ENCODE peak calls at places on chromosome 14, in ten cellular contexts. Y is heart right ventricle; M is tibial artery; F is GM12878; R is AG09309; G is transverse colon; T is RWPE1; P is CD8-positive, alpha-beta T cell; Z is cardiac muscle cell; E is pancreas. O is an unnamed sample.

GRCh38 chr14:71355324-71356201 is 448.3 kb downstream of the PCNX1 start:
- DNase-seq in Y (peak), M (peak), F (no peak), R (peak), G (no peak), T (peak), P (no peak), Z (peak), E (no peak), O (no peak)

GRCh38 chr14:20848316-20848954 is 42.8 kb upstream of the RNASE3 start:
- DNase-seq in Y (no peak), M (no peak), F (no peak), R (no peak), G (no peak), T (peak), P (no peak), Z (no peak), E (no peak), O (peak)

GRCh38 chr14:94971750-94972149 is 185.6 kb downstream of the DICER1 start:
- DNase-seq in Y (peak), M (peak), F (no peak), R (no peak), G (peak), T (no peak), P (no peak), Z (no peak), E (no peak), O (no peak)

GRCh38 chr14:92490239-92490959 is 23.2 kb upstream of the RIN3 start:
- DNase-seq in Y (peak), M (no peak), F (no peak), R (no peak), G (no peak), T (no peak), P (no peak), Z (no peak), E (no peak), O (no peak)

GRCh38 chr14:52551696-52552062 is 626 bp downstream of the TXNDC16 start:
- DNase-seq in Y (no peak), M (no peak), F (no peak), R (no peak), G (no peak), T (peak), P (no peak), Z (peak), E (no peak), O (no peak)

GRCh38 chr14:75201087-75201486 is 24.7 kb upstream of the TMED10 start:
- DNase-seq in Y (no peak), M (no peak), F (no peak), R (no peak), G (no peak), T (no peak), P (no peak), Z (no peak), E (no peak), O (no peak)

GRCh38 chr14:77641534-77642341 is 25.3 kb upstream of the SPTLC2 start:
- DNase-seq in Y (peak), M (peak), F (peak), R (no peak), G (peak), T (peak), P (peak), Z (no peak), E (peak), O (peak)

GRCh38 chr14:51575225-51576111 is 76.2 kb upstream of the FRMD6 start:
- DNase-seq in Y (peak), M (no peak), F (no peak), R (no peak), G (no peak), T (no peak), P (no peak), Z (no peak), E (no peak), O (no peak)

GRCh38 chr14:34461334-34462131 is 507 bp downstream of the SPTSSA start:
- DNase-seq in Y (peak), M (peak), F (no peak), R (no peak), G (peak), T (peak), P (no peak), Z (peak), E (peak), O (peak)

GRCh38 chr14:75645051-75645450 is 15.6 kb downstream of the ERG28 start:
- DNase-seq in Y (no peak), M (no peak), F (no peak), R (no peak), G (no peak), T (no peak), P (no peak), Z (no peak), E (no peak), O (no peak)

GRCh38 chr14:72518809-72519377 is 375.0 kb downstream of the DPF3 start:
- DNase-seq in Y (no peak), M (no peak), F (peak), R (no peak), G (no peak), T (no peak), P (peak), Z (no peak), E (no peak), O (no peak)

GRCh38 chr14:52885230-52885629 is 65.6 kb downstream of the FERMT2 start:
- DNase-seq in Y (no peak), M (no peak), F (no peak), R (peak), G (no peak), T (no peak), P (no peak), Z (no peak), E (no peak), O (no peak)

GRCh38 chr14:25108959-25109358 is 59.0 kb upstream of the STXBP6 start:
- DNase-seq in Y (no peak), M (no peak), F (no peak), R (no peak), G (peak), T (no peak), P (no peak), Z (peak), E (no peak), O (peak)

GRCh38 chr14:91636604-91637003 is 95.3 kb downstream of the CATSPERB start:
- DNase-seq in Y (no peak), M (no peak), F (no peak), R (no peak), G (no peak), T (no peak), P (no peak), Z (no peak), E (no peak), O (no peak)

GRCh38 chr14:96681826-96682225 is 115.4 kb upstream of the VRK1 start:
- DNase-seq in Y (no peak), M (no peak), F (no peak), R (no peak), G (no peak), T (no peak), P (no peak), Z (no peak), E (no peak), O (no peak)

GRCh38 chr14:73762375-73762822 is 48.2 kb upstream of the PNMA1 start:
- DNase-seq in Y (no peak), M (no peak), F (peak), R (no peak), G (peak), T (no peak), P (no peak), Z (no peak), E (no peak), O (no peak)

GRCh38 chr14:106606936-106607335 is 1080.6 kb downstream of the TMEM121 start:
- DNase-seq in Y (no peak), M (no peak), F (no peak), R (no peak), G (no peak), T (no peak), P (no peak), Z (no peak), E (no peak), O (no peak)

GRCh38 chr14:86462193-86462592 is 932.2 kb downstream of the FLRT2 start:
- DNase-seq in Y (no peak), M (no peak), F (no peak), R (no peak), G (no peak), T (no peak), P (no peak), Z (peak), E (no peak), O (peak)

GRCh38 chr14:25350802-25351201 is 300.9 kb upstream of the STXBP6 start:
- DNase-seq in Y (no peak), M (no peak), F (no peak), R (no peak), G (no peak), T (no peak), P (no peak), Z (no peak), E (no peak), O (no peak)

GRCh38 chr14:105313381-105314286 is 914 bp upstream of the PACS2 start:
- DNase-seq in Y (no peak), M (peak), F (no peak), R (no peak), G (peak), T (no peak), P (no peak), Z (peak), E (no peak), O (peak)

GRCh38 chr14:105178069-105178867 is 2.8 kb downstream of the NUDT14 start:
- DNase-seq in Y (no peak), M (no peak), F (no peak), R (no peak), G (no peak), T (no peak), P (no peak), Z (no peak), E (no peak), O (no peak)

GRCh38 chr14:30223966-30224365 is 296.3 kb upstream of the PRKD1 start:
- DNase-seq in Y (no peak), M (peak), F (no peak), R (no peak), G (no peak), T (no peak), P (no peak), Z (no peak), E (peak), O (peak)

GRCh38 chr14:25833341-25834121 is 764.3 kb downstream of the NOVA1 start:
- DNase-seq in Y (no peak), M (no peak), F (no peak), R (no peak), G (peak), T (peak), P (no peak), Z (peak), E (no peak), O (no peak)

GRCh38 chr14:34301107-34301734 is 160.8 kb downstream of the SPTSSA start:
- DNase-seq in Y (no peak), M (no peak), F (peak), R (peak), G (no peak), T (peak), P (no peak), Z (peak), E (no peak), O (peak)

GRCh38 chr14:101191086-101191881 is 287.8 kb upstream of the RTL1 start:
- DNase-seq in Y (no peak), M (no peak), F (no peak), R (no peak), G (no peak), T (no peak), P (no peak), Z (no peak), E (no peak), O (no peak)

GRCh38 chr14:64844272-64844671 is 35.4 kb downstream of the SPTB start:
- DNase-seq in Y (no peak), M (no peak), F (peak), R (no peak), G (no peak), T (no peak), P (no peak), Z (no peak), E (no peak), O (no peak)

GRCh38 chr14:99744199-99744872 is 48.9 kb upstream of the EML1 start:
- DNase-seq in Y (no peak), M (no peak), F (no peak), R (peak), G (no peak), T (no peak), P (no peak), Z (no peak), E (no peak), O (no peak)
- TF ChIP-seq CTCF in Y (no peak), M (no peak), F (no peak), R (peak), G (no peak), T (no peak), P (no peak), Z (no peak), E (no peak), O (no peak)

GRCh38 chr14:99055816-99056215 is 216.2 kb downstream of the BCL11B start:
- DNase-seq in Y (no peak), M (no peak), F (no peak), R (no peak), G (peak), T (no peak), P (peak), Z (no peak), E (no peak), O (no peak)
- TF ChIP-seq CTCF in Y (no peak), M (no peak), F (no peak), R (no peak), G (no peak), T (no peak), P (no peak), Z (no peak), E (no peak), O (no peak)

GRCh38 chr14:99118046-99118721 is 153.8 kb downstream of the BCL11B start:
- DNase-seq in Y (no peak), M (peak), F (no peak), R (no peak), G (no peak), T (no peak), P (no peak), Z (peak), E (no peak), O (no peak)
- TF ChIP-seq CTCF in Y (no peak), M (no peak), F (no peak), R (no peak), G (no peak), T (no peak), P (no peak), Z (no peak), E (no peak), O (no peak)

GRCh38 chr14:68363401-68363800 is 429.5 kb downstream of the ZFP36L1 start:
- DNase-seq in Y (no peak), M (no peak), F (no peak), R (no peak), G (no peak), T (no peak), P (no peak), Z (peak), E (no peak), O (no peak)

GRCh38 chr14:68364823-68365222 is 428.0 kb downstream of the ZFP36L1 start:
- DNase-seq in Y (no peak), M (no peak), F (no peak), R (no peak), G (no peak), T (no peak), P (no peak), Z (no peak), E (no peak), O (peak)

GRCh38 chr14:68365228-68365627 is 427.6 kb downstream of the ZFP36L1 start:
- DNase-seq in Y (no peak), M (no peak), F (no peak), R (peak), G (no peak), T (peak), P (no peak), Z (no peak), E (no peak), O (no peak)

GRCh38 chr14:68362841-68363240 is 430.0 kb downstream of the ZFP36L1 start:
- DNase-seq in Y (no peak), M (no peak), F (no peak), R (no peak), G (no peak), T (no peak), P (no peak), Z (no peak), E (no peak), O (no peak)

DNA sequence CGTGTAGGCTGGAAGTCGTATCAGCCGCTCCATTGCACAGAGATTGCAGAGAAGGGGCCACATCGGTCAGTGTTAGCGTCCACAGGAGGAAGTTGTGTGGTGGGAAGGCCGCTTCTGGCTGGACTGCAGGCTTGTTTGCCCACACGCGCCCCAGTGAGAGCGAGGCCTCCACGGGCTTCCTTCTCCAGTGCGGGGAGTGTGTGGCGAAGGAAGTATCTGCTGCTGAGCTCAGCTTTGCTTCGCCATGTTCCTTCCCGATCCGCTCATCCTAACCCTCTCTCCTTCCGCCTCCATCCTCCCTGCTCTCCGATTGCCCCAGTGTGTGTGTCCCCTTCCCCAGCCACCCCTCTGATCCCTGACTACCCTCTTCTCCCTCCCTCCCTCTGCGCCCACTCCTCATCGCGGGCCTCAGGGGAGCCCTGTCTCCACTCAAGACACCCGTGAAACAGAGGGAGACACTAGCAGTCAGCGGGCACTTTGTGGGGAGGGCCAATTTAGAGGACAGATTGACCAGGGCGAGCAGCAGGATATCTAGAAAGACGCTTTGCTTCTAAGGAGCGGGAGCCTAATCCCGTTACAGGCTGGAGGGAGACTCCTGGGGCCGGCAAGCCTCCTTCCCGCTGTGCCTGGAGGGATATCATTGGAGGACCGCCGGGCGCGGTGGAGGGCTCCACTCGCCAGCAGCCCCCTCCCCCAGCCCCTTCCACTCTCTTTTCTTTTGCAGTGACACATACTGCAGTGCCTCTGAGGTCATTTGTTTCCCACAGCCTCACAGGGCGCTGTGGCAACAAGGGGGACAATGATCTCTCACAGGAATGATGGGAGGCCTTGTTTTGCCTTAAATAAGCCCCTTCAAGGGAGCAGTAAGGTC is 428.8 kb downstream of the ZFP36L1 start:
- DNase-seq in Y (peak), M (peak), F (no peak), R (no peak), G (peak), T (no peak), P (no peak), Z (peak), E (no peak), O (peak)
- TF ChIP-seq CTCF in Y (no peak), M (no peak), F (no peak), R (no peak), G (no peak), T (no peak), P (no peak), Z (no peak), E (no peak), O (no peak)

GRCh38 chr14:82855912-82856381 is 1322.3 kb upstream of the SEL1L start:
- DNase-seq in Y (no peak), M (no peak), F (no peak), R (no peak), G (no peak), T (no peak), P (no peak), Z (peak), E (no peak), O (no peak)
- TF ChIP-seq CTCF in Y (peak), M (peak), F (no peak), R (no peak), G (no peak), T (no peak), P (no peak), Z (peak), E (peak), O (peak)

GRCh38 chr14:102793531-102794328 is 16.5 kb downstream of the TRAF3 start:
- DNase-seq in Y (no peak), M (no peak), F (no peak), R (no peak), G (no peak), T (no peak), P (no peak), Z (no peak), E (no peak), O (no peak)

GRCh38 chr14:102796661-102797190 is 19.5 kb downstream of the TRAF3 start:
- DNase-seq in Y (no peak), M (no peak), F (no peak), R (no peak), G (no peak), T (no peak), P (no peak), Z (no peak), E (no peak), O (no peak)

GRCh38 chr14:102798926-102799325 is 21.7 kb downstream of the TRAF3 start:
- DNase-seq in Y (no peak), M (no peak), F (peak), R (no peak), G (no peak), T (no peak), P (no peak), Z (no peak), E (no peak), O (no peak)

GRCh38 chr14:102799684-102800562 is 22.7 kb downstream of the TRAF3 start:
- DNase-seq in Y (no peak), M (no peak), F (no peak), R (peak), G (no peak), T (no peak), P (no peak), Z (no peak), E (no peak), O (no peak)

GRCh38 chr14:102795060-102795925 is 18.0 kb downstream of the TRAF3 start:
- DNase-seq in Y (peak), M (peak), F (no peak), R (peak), G (peak), T (peak), P (peak), Z (no peak), E (no peak), O (peak)
- TF ChIP-seq CTCF in Y (no peak), M (no peak), F (no peak), R (peak), G (no peak), T (no peak), P (no peak), Z (peak), E (no peak), O (no peak)

GRCh38 chr14:80930095-80930494 is 11.4 kb downstream of the CEP128 start:
- DNase-seq in Y (no peak), M (no peak), F (no peak), R (no peak), G (no peak), T (no peak), P (no peak), Z (no peak), E (no peak), O (no peak)

GRCh38 chr14:80924365-80925103 is 17.0 kb downstream of the CEP128 start:
- DNase-seq in Y (no peak), M (no peak), F (no peak), R (no peak), G (no peak), T (no peak), P (no peak), Z (no peak), E (no peak), O (no peak)

GRCh38 chr14:80930836-80931389 is 10.6 kb downstream of the CEP128 start:
- DNase-seq in Y (no peak), M (no peak), F (peak), R (peak), G (peak), T (peak), P (peak), Z (no peak), E (no peak), O (no peak)

GRCh38 chr14:80926706-80927384 is 14.7 kb downstream of the CEP128 start:
- DNase-seq in Y (peak), M (no peak), F (no peak), R (peak), G (no peak), T (no peak), P (no peak), Z (peak), E (no peak), O (no peak)

GRCh38 chr14:80927385-80927989 is 14.1 kb downstream of the CEP128 start:
- DNase-seq in Y (no peak), M (no peak), F (no peak), R (no peak), G (no peak), T (no peak), P (no peak), Z (peak), E (no peak), O (no peak)
- TF ChIP-seq CTCF in Y (no peak), M (no peak), F (peak), R (peak), G (no peak), T (no peak), P (no peak), Z (no peak), E (no peak), O (no peak)

GRCh38 chr14:103694572-103695026 is 20.7 kb downstream of the XRCC3 start:
- DNase-seq in Y (no peak), M (no peak), F (no peak), R (no peak), G (no peak), T (no peak), P (no peak), Z (no peak), E (peak), O (no peak)
- TF ChIP-seq CTCF in Y (no peak), M (no peak), F (no peak), R (no peak), G (no peak), T (no peak), P (no peak), Z (no peak), E (no peak), O (no peak)